ENCODE peak calls at places on chromosomes 12 and 14, in six cellular contexts. One of them, this sample, is unnamed.

GRCh38 chr12:6038160-6038559 is 86.3 kb downstream of the VWF start:
- DNase-seq in cardiac fibroblast: peak
- DNase-seq in natural killer cell: no peak
- DNase-seq in pancreas: peak
- DNase-seq in mesothelial cell of epicardium: no peak
- DNase-seq in dorsolateral prefrontal cortex: no peak
- DNase-seq in this sample: peak

GRCh38 chr14:61812347-61813100 is 50.3 kb downstream of the SNAPC1 start:
- DNase-seq in pancreas: no peak
- DNase-seq in cardiac fibroblast: peak
- DNase-seq in dorsolateral prefrontal cortex: no peak
- DNase-seq in mesothelial cell of epicardium: peak
- DNase-seq in natural killer cell: no peak
- DNase-seq in this sample: peak

GRCh38 chr12:54988402-54989054 is 4.0 kb upstream of the TESPA1 start:
- DNase-seq in pancreas: peak
- DNase-seq in mesothelial cell of epicardium: peak
- DNase-seq in cardiac fibroblast: peak
- DNase-seq in dorsolateral prefrontal cortex: peak
- DNase-seq in natural killer cell: no peak
- DNase-seq in this sample: no peak

GRCh38 chr14:94540031-94540794 is 21.0 kb upstream of the SERPINA4 start:
- DNase-seq in mesothelial cell of epicardium: no peak
- DNase-seq in cardiac fibroblast: peak
- DNase-seq in dorsolateral prefrontal cortex: no peak
- DNase-seq in natural killer cell: no peak
- DNase-seq in pancreas: no peak
- DNase-seq in this sample: no peak

GRCh38 chr12:26845984-26846383 is 13.0 kb upstream of the ITPR2 start:
- DNase-seq in natural killer cell: no peak
- DNase-seq in dorsolateral prefrontal cortex: no peak
- DNase-seq in pancreas: no peak
- DNase-seq in cardiac fibroblast: peak
- DNase-seq in mesothelial cell of epicardium: no peak
- DNase-seq in this sample: no peak

GRCh38 chr14:100871234-100872186 is 32.0 kb downstream of the RTL1 start:
- DNase-seq in pancreas: no peak
- DNase-seq in natural killer cell: no peak
- DNase-seq in dorsolateral prefrontal cortex: no peak
- DNase-seq in cardiac fibroblast: peak
- DNase-seq in mesothelial cell of epicardium: no peak
- DNase-seq in this sample: no peak

GRCh38 chr14:56351861-56352260 is 227.7 kb upstream of the TMEM260 start:
- DNase-seq in cardiac fibroblast: peak
- DNase-seq in dorsolateral prefrontal cortex: no peak
- DNase-seq in natural killer cell: no peak
- DNase-seq in mesothelial cell of epicardium: no peak
- DNase-seq in pancreas: no peak
- DNase-seq in this sample: no peak

GRCh38 chr12:124919646-124920352 is 5.3 kb upstream of the UBC start:
- DNase-seq in pancreas: no peak
- DNase-seq in mesothelial cell of epicardium: no peak
- DNase-seq in dorsolateral prefrontal cortex: no peak
- DNase-seq in cardiac fibroblast: peak
- DNase-seq in natural killer cell: peak
- DNase-seq in this sample: no peak

GRCh38 chr12:51973560-51973959 is 22.1 kb downstream of the ACVR1B start:
- DNase-seq in pancreas: no peak
- DNase-seq in cardiac fibroblast: peak
- DNase-seq in natural killer cell: no peak
- DNase-seq in mesothelial cell of epicardium: no peak
- DNase-seq in dorsolateral prefrontal cortex: no peak
- DNase-seq in this sample: no peak

GRCh38 chr12:45615268-45615667 is 114.2 kb upstream of the ARID2 start:
- DNase-seq in pancreas: no peak
- DNase-seq in natural killer cell: no peak
- DNase-seq in cardiac fibroblast: peak
- DNase-seq in dorsolateral prefrontal cortex: no peak
- DNase-seq in mesothelial cell of epicardium: no peak
- DNase-seq in this sample: no peak

GRCh38 chr14:74947353-74948227 is 7.8 kb downstream of the PGF start:
- DNase-seq in pancreas: no peak
- DNase-seq in mesothelial cell of epicardium: no peak
- DNase-seq in cardiac fibroblast: no peak
- DNase-seq in natural killer cell: no peak
- DNase-seq in dorsolateral prefrontal cortex: no peak
- DNase-seq in this sample: no peak

GRCh38 chr12:23209793-23210192 is 584.8 kb downstream of the ETNK1 start:
- DNase-seq in pancreas: no peak
- DNase-seq in cardiac fibroblast: no peak
- DNase-seq in mesothelial cell of epicardium: no peak
- DNase-seq in dorsolateral prefrontal cortex: no peak
- DNase-seq in natural killer cell: no peak
- DNase-seq in this sample: no peak

GRCh38 chr12:57838594-57839302 is 7.8 kb downstream of the CTDSP2 start:
- DNase-seq in cardiac fibroblast: peak
- DNase-seq in natural killer cell: no peak
- DNase-seq in dorsolateral prefrontal cortex: no peak
- DNase-seq in mesothelial cell of epicardium: no peak
- DNase-seq in pancreas: no peak
- DNase-seq in this sample: no peak

GRCh38 chr12:24360461-24360860 is 411.0 kb upstream of the SOX5 start:
- DNase-seq in mesothelial cell of epicardium: no peak
- DNase-seq in dorsolateral prefrontal cortex: no peak
- DNase-seq in pancreas: no peak
- DNase-seq in natural killer cell: no peak
- DNase-seq in cardiac fibroblast: no peak
- DNase-seq in this sample: no peak

GRCh38 chr12:98532687-98533304 is 17.4 kb downstream of the TMPO start:
- DNase-seq in cardiac fibroblast: peak
- DNase-seq in dorsolateral prefrontal cortex: no peak
- DNase-seq in pancreas: no peak
- DNase-seq in natural killer cell: no peak
- DNase-seq in mesothelial cell of epicardium: no peak
- DNase-seq in this sample: no peak

GRCh38 chr12:1662761-1663439 is 28.0 kb upstream of the ADIPOR2 start:
- DNase-seq in cardiac fibroblast: peak
- DNase-seq in pancreas: peak
- DNase-seq in natural killer cell: no peak
- DNase-seq in dorsolateral prefrontal cortex: no peak
- DNase-seq in mesothelial cell of epicardium: peak
- DNase-seq in this sample: peak
- TF ChIP-seq CTCF in cardiac fibroblast: peak
- TF ChIP-seq CTCF in pancreas: peak
- TF ChIP-seq CTCF in natural killer cell: no peak
- TF ChIP-seq CTCF in dorsolateral prefrontal cortex: no peak
- TF ChIP-seq CTCF in mesothelial cell of epicardium: peak
- TF ChIP-seq CTCF in this sample: peak

DNA sequence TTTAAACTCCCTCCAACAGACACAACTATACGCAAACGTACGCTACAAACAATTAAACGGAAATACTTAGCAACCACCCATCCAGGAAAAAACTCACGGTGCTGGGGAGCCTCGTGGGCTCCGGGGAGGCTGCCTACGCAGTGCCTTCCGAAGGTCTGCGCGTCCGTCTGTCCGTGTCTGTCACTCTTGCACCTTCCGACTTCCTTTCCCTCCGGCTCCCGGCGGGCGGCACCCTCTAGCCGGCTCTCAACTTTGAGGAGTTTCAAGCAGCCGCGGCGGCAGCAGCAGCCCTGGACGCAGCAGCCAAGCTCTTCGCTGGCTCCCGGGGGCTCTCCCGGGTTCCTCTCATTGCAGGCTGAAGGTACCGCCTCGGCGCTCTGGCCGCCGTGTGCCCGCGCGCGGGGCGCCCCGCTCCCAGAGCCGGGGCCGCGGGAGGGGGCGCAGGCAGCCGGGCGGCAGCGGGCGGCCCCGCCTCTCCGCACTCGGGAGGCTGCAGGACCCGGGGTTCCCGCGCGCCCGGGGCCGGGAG is at the start of gene PCED1B:
- DNase-seq in dorsolateral prefrontal cortex: peak
- DNase-seq in mesothelial cell of epicardium: peak
- DNase-seq in pancreas: peak
- DNase-seq in natural killer cell: peak
- DNase-seq in cardiac fibroblast: peak
- DNase-seq in this sample: peak
- TF ChIP-seq CTCF in dorsolateral prefrontal cortex: no peak
- TF ChIP-seq CTCF in mesothelial cell of epicardium: no peak
- TF ChIP-seq CTCF in pancreas: no peak
- TF ChIP-seq CTCF in natural killer cell: no peak
- TF ChIP-seq CTCF in cardiac fibroblast: peak
- TF ChIP-seq CTCF in this sample: no peak

DNA sequence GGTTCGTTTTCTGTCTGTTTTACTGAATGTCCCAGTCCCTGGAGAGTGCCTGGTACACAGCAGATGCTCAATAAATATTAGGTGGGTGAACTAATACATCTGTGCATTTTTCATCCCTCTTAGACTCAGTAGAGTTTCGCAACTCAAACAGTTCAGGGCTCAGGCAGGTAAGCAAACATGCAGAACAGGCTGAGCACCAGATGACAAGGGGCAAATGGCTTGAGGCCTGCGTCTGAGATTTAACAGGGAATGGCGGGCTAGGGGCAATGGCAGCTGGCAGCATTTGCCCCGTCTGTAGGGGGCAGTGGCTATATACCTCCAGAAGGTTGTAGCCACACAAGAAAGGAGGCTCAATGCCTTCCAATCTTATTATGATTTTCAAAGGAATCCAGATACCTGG is 8.6 kb upstream of the RAN start:
- DNase-seq in mesothelial cell of epicardium: no peak
- DNase-seq in natural killer cell: no peak
- DNase-seq in pancreas: no peak
- DNase-seq in cardiac fibroblast: no peak
- DNase-seq in dorsolateral prefrontal cortex: no peak
- DNase-seq in this sample: no peak
- TF ChIP-seq CTCF in mesothelial cell of epicardium: no peak
- TF ChIP-seq CTCF in natural killer cell: no peak
- TF ChIP-seq CTCF in pancreas: no peak
- TF ChIP-seq CTCF in cardiac fibroblast: no peak
- TF ChIP-seq CTCF in dorsolateral prefrontal cortex: no peak
- TF ChIP-seq CTCF in this sample: peak

GRCh38 chr14:21791749-21792148 is 118.1 kb upstream of the OR4E1 start:
- DNase-seq in mesothelial cell of epicardium: no peak
- DNase-seq in dorsolateral prefrontal cortex: no peak
- DNase-seq in natural killer cell: no peak
- DNase-seq in cardiac fibroblast: no peak
- DNase-seq in pancreas: no peak
- DNase-seq in this sample: no peak
- TF ChIP-seq CTCF in mesothelial cell of epicardium: no peak
- TF ChIP-seq CTCF in dorsolateral prefrontal cortex: no peak
- TF ChIP-seq CTCF in natural killer cell: no peak
- TF ChIP-seq CTCF in cardiac fibroblast: no peak
- TF ChIP-seq CTCF in pancreas: no peak
- TF ChIP-seq CTCF in this sample: no peak

GRCh38 chr14:60485057-60485599 is 735 bp downstream of the C14orf39 start:
- DNase-seq in pancreas: no peak
- DNase-seq in mesothelial cell of epicardium: no peak
- DNase-seq in dorsolateral prefrontal cortex: no peak
- DNase-seq in cardiac fibroblast: no peak
- DNase-seq in natural killer cell: no peak
- DNase-seq in this sample: no peak

GRCh38 chr14:60490270-60490669 is 4.4 kb upstream of the C14orf39 start:
- DNase-seq in pancreas: no peak
- DNase-seq in dorsolateral prefrontal cortex: no peak
- DNase-seq in mesothelial cell of epicardium: no peak
- DNase-seq in cardiac fibroblast: no peak
- DNase-seq in natural killer cell: no peak
- DNase-seq in this sample: no peak

GRCh38 chr14:60485600-60486251 is at the start of gene C14orf39:
- DNase-seq in dorsolateral prefrontal cortex: no peak
- DNase-seq in natural killer cell: no peak
- DNase-seq in mesothelial cell of epicardium: peak
- DNase-seq in cardiac fibroblast: peak
- DNase-seq in pancreas: no peak
- DNase-seq in this sample: peak

GRCh38 chr14:60487211-60487610 is 1.3 kb upstream of the C14orf39 start:
- DNase-seq in mesothelial cell of epicardium: no peak
- DNase-seq in natural killer cell: no peak
- DNase-seq in dorsolateral prefrontal cortex: no peak
- DNase-seq in cardiac fibroblast: no peak
- DNase-seq in pancreas: no peak
- DNase-seq in this sample: no peak

DNA sequence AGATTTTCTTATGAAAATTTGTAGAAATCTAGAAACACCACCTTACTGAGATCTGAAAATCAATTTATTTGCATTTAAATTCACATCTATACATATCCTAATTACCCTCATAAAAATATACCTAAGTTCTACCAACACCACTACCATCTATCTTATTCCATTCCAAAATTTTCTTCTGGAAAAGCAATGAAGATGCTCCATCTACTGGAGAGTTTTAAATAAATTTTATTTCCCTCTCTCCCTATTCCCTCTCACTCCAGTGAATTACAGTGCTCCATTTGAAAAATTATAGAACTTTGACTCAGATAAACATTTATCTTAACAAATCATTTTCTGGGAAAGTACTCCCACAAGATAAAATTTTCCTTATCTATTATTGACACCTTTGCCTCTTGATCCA is 2.3 kb upstream of the C14orf39 start:
- DNase-seq in dorsolateral prefrontal cortex: no peak
- DNase-seq in pancreas: no peak
- DNase-seq in cardiac fibroblast: no peak
- DNase-seq in natural killer cell: no peak
- DNase-seq in mesothelial cell of epicardium: no peak
- DNase-seq in this sample: no peak
- TF ChIP-seq CTCF in dorsolateral prefrontal cortex: peak
- TF ChIP-seq CTCF in pancreas: no peak
- TF ChIP-seq CTCF in cardiac fibroblast: peak
- TF ChIP-seq CTCF in natural killer cell: no peak
- TF ChIP-seq CTCF in mesothelial cell of epicardium: no peak
- TF ChIP-seq CTCF in this sample: peak